ENCODE peak calls at places on chromosomes 13 and 19, in seven cellular contexts. U is PC-3, T is neuronal stem cell, Y is keratinocyte, B is K562, J is astrocyte, K is A549. N is an unnamed sample.

GRCh38 chr19:39710333-39710890 is 6.1 kb downstream of the LGALS14 start:
- DNase-seq in U (no peak), T (no peak), Y (no peak), B (no peak), J (no peak), K (no peak), N (no peak)

GRCh38 chr13:113064534-113065405 is 40.8 kb upstream of the F7 start:
- DNase-seq in U (peak; percentile 75), T (no peak), Y (no peak), B (peak; percentile 53), J (peak; percentile 66), K (peak; percentile 7), N (peak; percentile 78)

GRCh38 chr19:46537136-46538097 is 41.8 kb upstream of the PNMA8B start:
- DNase-seq in U (peak; percentile 54), T (no peak), Y (no peak), B (peak; percentile 37), J (no peak), K (peak; percentile 59), N (peak; percentile 66)

GRCh38 chr19:41537789-41538188 is 38.2 kb upstream of the CEACAM21 start:
- DNase-seq in U (peak; percentile 41), T (no peak), Y (no peak), B (peak; percentile 22), J (no peak), K (no peak), N (peak; percentile 51)

GRCh38 chr19:14683439-14683838 is 6.4 kb upstream of the ZNF333 start:
- DNase-seq in U (no peak), T (no peak), Y (no peak), B (no peak), J (no peak), K (no peak), N (no peak)

GRCh38 chr19:16328824-16329482 is 4.3 kb downstream of the KLF2 start:
- DNase-seq in U (no peak), T (no peak), Y (no peak), B (no peak), J (no peak), K (no peak), N (peak; percentile 58)

GRCh38 chr13:26052136-26052736 is 420 bp upstream of the SHISA2 start:
- DNase-seq in U (no peak), T (no peak), Y (no peak), B (no peak), J (no peak), K (no peak), N (no peak)

GRCh38 chr19:17623224-17623935 is 64.8 kb downstream of the UNC13A start:
- DNase-seq in U (no peak), T (no peak), Y (no peak), B (no peak), J (no peak), K (no peak), N (no peak)

GRCh38 chr13:38361551-38362262 is 12.1 kb downstream of the UFM1 start:
- DNase-seq in U (no peak), T (no peak), Y (no peak), B (no peak), J (no peak), K (no peak), N (no peak)

GRCh38 chr19:16404396-16404795 is 67.4 kb downstream of the EPS15L1 start:
- DNase-seq in U (no peak), T (no peak), Y (no peak), B (no peak), J (no peak), K (no peak), N (no peak)

GRCh38 chr13:100694722-100695644 is 20.4 kb upstream of the TMTC4 start:
- DNase-seq in U (peak; percentile 58), T (peak; percentile 17), Y (no peak), B (peak; percentile 74), J (peak; percentile 94), K (peak; percentile 39), N (peak; percentile 50)

GRCh38 chr19:12769689-12770088 is 5.7 kb downstream of the HOOK2 start:
- DNase-seq in U (no peak), T (no peak), Y (no peak), B (no peak), J (no peak), K (no peak), N (no peak)

GRCh38 chr19:6890421-6890913 is 3.1 kb downstream of the ADGRE1 start:
- DNase-seq in U (no peak), T (no peak), Y (no peak), B (no peak), J (no peak), K (no peak), N (no peak)

GRCh38 chr13:36639610-36640009 is 34.2 kb upstream of the SERTM1 start:
- DNase-seq in U (no peak), T (no peak), Y (no peak), B (no peak), J (no peak), K (no peak), N (no peak)

GRCh38 chr13:30453727-30454126 is 12.0 kb downstream of the HMGB1 start:
- DNase-seq in U (peak; percentile 53), T (no peak), Y (no peak), B (no peak), J (no peak), K (no peak), N (peak; percentile 30)

GRCh38 chr19:929523-930258 is 3.9 kb downstream of the ARID3A start:
- DNase-seq in U (no peak), T (no peak), Y (no peak), B (no peak), J (no peak), K (no peak), N (no peak)

GRCh38 chr13:60066206-60066605 is 97.5 kb downstream of the DIAPH3 start:
- DNase-seq in U (no peak), T (no peak), Y (no peak), B (no peak), J (no peak), K (peak; percentile 0), N (no peak)

GRCh38 chr19:3459322-3459881 is 20.9 kb downstream of the SMIM24 start:
- DNase-seq in U (no peak), T (no peak), Y (no peak), B (peak; percentile 52), J (peak; percentile 96), K (peak; percentile 78), N (peak; percentile 94)

GRCh38 chr13:78410164-78410563 is 193.2 kb downstream of the POU4F1 start:
- DNase-seq in U (no peak), T (no peak), Y (no peak), B (no peak), J (no peak), K (no peak), N (no peak)

DNA sequence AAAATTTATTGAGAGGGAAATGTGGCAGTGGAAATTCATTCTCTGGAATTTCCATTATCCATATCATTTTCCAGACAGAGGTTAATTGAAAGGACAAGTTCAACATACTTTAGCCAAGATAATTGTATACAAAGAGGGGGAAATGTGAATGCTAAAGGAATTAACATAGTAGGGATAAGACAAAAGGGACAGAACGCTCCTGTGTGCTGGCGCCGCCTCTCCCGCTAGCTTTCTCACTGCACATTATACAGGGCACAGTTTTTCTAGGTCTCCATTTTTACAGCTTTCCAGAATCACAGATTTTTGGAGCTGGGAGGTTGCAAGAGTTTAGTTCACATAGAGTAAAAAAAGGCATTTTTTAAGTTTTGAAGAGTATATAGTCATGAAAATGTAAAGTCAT is 48.8 kb downstream of the FAM124A start:
- DNase-seq in U (no peak), T (no peak), Y (no peak), B (no peak), J (no peak), K (no peak), N (no peak)
- H3K27ac ChIP-seq in U (no peak overlapping the region), T (no peak overlapping the region), Y (no peak overlapping the region), B (no peak overlapping the region), J (no peak overlapping the region), K (no peak overlapping the region), N (no peak overlapping the region)

GRCh38 chr19:33375156-33375744 is 1.7 kb downstream of the CEBPG start:
- DNase-seq in U (no peak), T (no peak), Y (no peak), B (no peak), J (no peak), K (no peak), N (no peak)

GRCh38 chr19:33376423-33376822 is 2.9 kb downstream of the CEBPG start:
- DNase-seq in U (peak; percentile 81), T (no peak), Y (peak; percentile 55), B (no peak), J (peak; percentile 84), K (peak; percentile 81), N (peak; percentile 94)

GRCh38 chr19:33373701-33374405 is at the start of gene CEBPG:
- DNase-seq in U (peak; percentile 35), T (peak; percentile 43), Y (no peak), B (peak; percentile 79), J (peak; percentile 9), K (peak; percentile 93), N (peak; percentile 85)

GRCh38 chr19:33375760-33376159 is 2.3 kb downstream of the CEBPG start:
- DNase-seq in U (peak; percentile 21), T (no peak), Y (no peak), B (no peak), J (peak; percentile 57), K (no peak), N (peak; percentile 61)

GRCh38 chr19:33374406-33374703 is 846 bp downstream of the CEBPG start:
- DNase-seq in U (peak; percentile 13), T (no peak), Y (no peak), B (no peak), J (peak; percentile 8), K (no peak), N (peak; percentile 65)
- H3K4me2 ChIP-seq in U (peak overlapping the region; percentile 93), T (peak overlapping the region; percentile 67), Y (peak overlapping the region; percentile 88), B (peak overlapping the region; percentile 97), J (peak overlapping the region; percentile 93), K (peak overlapping the region; percentile 79), N (peak overlapping the region; percentile 92)

GRCh38 chr19:10653732-10654609 is at the start of gene ILF3:
- DNase-seq in U (peak; percentile 100), T (peak; percentile 100), Y (peak; percentile 100), B (peak; percentile 97), J (peak; percentile 100), K (peak; percentile 92), N (peak; percentile 100)
- H3K4me1 ChIP-seq in U (peaks cover 19% of the 10 kb centered on the region), T (peaks cover 7% of the 10 kb centered on the region), Y (peaks cover 27% of the 10 kb centered on the region), B (peaks cover 35% of the 10 kb centered on the region), J (peaks cover 13% of the 10 kb centered on the region), K (peaks cover 23% of the 10 kb centered on the region), N (peaks cover 8% of the 10 kb centered on the region)

DNA sequence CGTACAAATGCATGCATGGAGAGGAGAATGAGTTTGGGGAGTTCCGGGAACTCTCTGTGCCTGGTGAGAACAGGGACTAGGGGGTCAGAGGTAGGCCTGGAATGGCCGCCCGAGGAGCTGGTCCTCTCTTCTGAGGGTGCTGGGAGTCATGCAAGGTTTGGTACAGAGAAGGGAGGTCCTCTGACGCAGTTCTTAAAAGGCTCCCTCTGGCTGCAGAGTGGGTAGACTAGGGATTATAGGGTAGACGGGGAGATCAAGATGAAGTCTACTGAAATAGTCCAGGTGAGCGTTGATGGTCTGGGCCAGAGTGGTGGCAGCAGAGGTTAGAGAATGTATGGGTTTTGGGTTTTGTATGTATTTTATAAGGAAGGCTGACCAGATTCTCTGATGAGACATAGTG is 796 bp downstream of the ZNF304 start:
- DNase-seq in U (no peak), T (no peak), Y (no peak), B (peak; percentile 17), J (no peak), K (no peak), N (peak; percentile 69)
- H3K27ac ChIP-seq in U (no peak overlapping the region), T (no peak overlapping the region), Y (peak overlapping the region; percentile 74), B (no peak overlapping the region), J (peak overlapping the region; percentile 65), K (no peak overlapping the region), N (peak overlapping the region; percentile 79)

GRCh38 chr19:55549500-55550320 is 4.4 kb upstream of the SBK3 start:
- DNase-seq in U (peak; percentile 81), T (peak; percentile 67), Y (no peak), B (no peak), J (peak; percentile 93), K (peak; percentile 88), N (peak; percentile 91)
- H3K4me2 ChIP-seq in U (peak overlapping the region; percentile 46), T (peak overlapping the region; percentile 90), Y (peak overlapping the region; percentile 32), B (peak overlapping the region; percentile 3), J (peak overlapping the region; percentile 83), K (peak overlapping the region; percentile 82), N (peak overlapping the region; percentile 71)

GRCh38 chr13:44302233-44302632 is 71.4 kb upstream of the SERP2 start:
- DNase-seq in U (peak; percentile 58), T (no peak), Y (no peak), B (no peak), J (peak; percentile 86), K (no peak), N (no peak)
- H3K4me1 ChIP-seq in U (peaks cover 74% of the 10 kb centered on the region), T (peaks cover 14% of the 10 kb centered on the region), Y (peaks cover 47% of the 10 kb centered on the region), B (no peaks in the 10 kb centered on the region), J (peaks cover 61% of the 10 kb centered on the region), K (peaks cover 62% of the 10 kb centered on the region), N (peaks cover 19% of the 10 kb centered on the region)